ENCODE peak calls at places on chromosomes 4 and X, in six cellular contexts. F is left lung, B is brain microvascular endothelial cell, R is NCI-H774, Q is GM20000, X is HTR-8/SVneo. V is an unnamed sample.

GRCh38 chr4:7805533-7806079 is 134.1 kb downstream of the AFAP1 start:
- DNase-seq in F (peak), B (peak), R (peak), Q (no peak), X (peak), V (no peak)

GRCh38 chr4:84995386-84995785 is 28.9 kb upstream of the WDFY3 start:
- DNase-seq in F (no peak), B (peak), R (no peak), Q (no peak), X (peak), V (no peak)

GRCh38 chr4:11635336-11635735 is 206.6 kb upstream of the HS3ST1 start:
- DNase-seq in F (no peak), B (peak), R (no peak), Q (no peak), X (no peak), V (no peak)

GRCh38 chrX:70444326-70445196 is at the start of gene DLG3:
- DNase-seq in F (no peak), B (no peak), R (no peak), Q (no peak), X (peak), V (no peak)

GRCh38 chr4:110172972-110173371 is 25.4 kb downstream of the ELOVL6 start:
- DNase-seq in F (no peak), B (no peak), R (peak), Q (no peak), X (no peak), V (no peak)

GRCh38 chr4:184293552-184293951 is 75.9 kb upstream of the ENPP6 start:
- DNase-seq in F (peak), B (no peak), R (peak), Q (no peak), X (no peak), V (no peak)

GRCh38 chr4:141575884-141576283 is 60.5 kb upstream of the IL15 start:
- DNase-seq in F (no peak), B (no peak), R (no peak), Q (no peak), X (no peak), V (no peak)

GRCh38 chr4:131534944-131535640 is 1614.0 kb upstream of the PCDH10 start:
- DNase-seq in F (no peak), B (no peak), R (no peak), Q (no peak), X (no peak), V (no peak)

GRCh38 chrX:64894454-64895038 is 81.7 kb downstream of the ZC4H2 start:
- DNase-seq in F (no peak), B (no peak), R (no peak), Q (peak), X (no peak), V (no peak)

GRCh38 chrX:68710870-68711576 is 63.6 kb downstream of the STARD8 start:
- DNase-seq in F (no peak), B (peak), R (no peak), Q (peak), X (peak), V (no peak)

GRCh38 chr4:20890752-20891151 is 190.5 kb downstream of the PACRGL start:
- DNase-seq in F (no peak), B (no peak), R (no peak), Q (no peak), X (no peak), V (no peak)

GRCh38 chr4:169179609-169180526 is 90.9 kb downstream of the SH3RF1 start:
- DNase-seq in F (no peak), B (no peak), R (peak), Q (no peak), X (no peak), V (no peak)

V was measured in GM12878.